ENCODE peak calls at places on chromosome 6, in seven cellular contexts. L is H9, G is mesenchymal stem cell, S is neuronal stem cell, O is IMR-90, R is H1, I is trophoblast cell. A is an unnamed sample.

GRCh38 chr6:88358846-88359245 is 192.7 kb upstream of the CNR1 start:
- DNase-seq in R (no peak), L (no peak), S (no peak), G (no peak), I (peak; percentile 27), O (no peak), A (no peak)

GRCh38 chr6:95249176-95249575 is 328.2 kb upstream of the MANEA start:
- DNase-seq in I (no peak), O (peak; percentile 80), G (peak; percentile 34), R (no peak), S (no peak), L (no peak), A (no peak)

GRCh38 chr6:4941782-4942672 is 61.8 kb downstream of the RPP40 start:
- DNase-seq in R (no peak), G (peak; percentile 95), S (no peak), L (no peak), I (no peak), O (peak; percentile 96), A (peak; percentile 85)

GRCh38 chr6:146670161-146670560 is 71.4 kb downstream of the ADGB start:
- DNase-seq in L (no peak), O (peak; percentile 5), S (no peak), R (no peak), I (no peak), G (peak; percentile 22), A (no peak)

GRCh38 chr6:27100921-27101320 is 146.6 kb upstream of the PRSS16 start:
- DNase-seq in O (no peak), G (no peak), I (no peak), L (no peak), R (no peak), S (no peak), A (no peak)

GRCh38 chr6:170271771-170272314 is 19.0 kb downstream of the DLL1 start:
- DNase-seq in L (no peak), G (no peak), R (no peak), O (no peak), I (no peak), S (no peak), A (no peak)

GRCh38 chr6:101454106-101454676 is 60.7 kb downstream of the GRIK2 start:
- DNase-seq in G (peak; percentile 14), R (no peak), I (no peak), L (no peak), O (peak; percentile 30), S (no peak), A (no peak)

GRCh38 chr6:13120483-13121482 is 207.6 kb downstream of the TBC1D7 start:
- DNase-seq in G (no peak), O (no peak), S (peak; percentile 8), L (no peak), R (no peak), I (no peak), A (peak; percentile 38)

GRCh38 chr6:15549371-15549770 is 113.5 kb downstream of the DTNBP1 start:
- DNase-seq in S (no peak), O (no peak), L (no peak), I (no peak), G (no peak), R (no peak), A (no peak)

GRCh38 chr6:39998126-39998525 is 63.9 kb upstream of the MOCS1 start:
- DNase-seq in L (no peak), R (no peak), G (no peak), O (no peak), S (no peak), I (peak; percentile 55), A (no peak)

GRCh38 chr6:161233986-161234620 is 39.8 kb downstream of the AGPAT4 start:
- DNase-seq in L (no peak), G (peak; percentile 98), I (peak; percentile 95), O (peak; percentile 94), S (no peak), R (no peak), A (peak; percentile 85)

GRCh38 chr6:52566853-52567279 is 10.0 kb downstream of the TRAM2 start:
- DNase-seq in R (no peak), I (peak; percentile 97), L (no peak), S (no peak), O (peak; percentile 99), G (peak; percentile 99), A (peak; percentile 78)

GRCh38 chr6:46926481-46926880 is 4.7 kb upstream of the ADGRF5 start:
- DNase-seq in L (no peak), I (peak; percentile 89), O (peak; percentile 0), S (no peak), G (no peak), R (no peak), A (no peak)

GRCh38 chr6:150759500-150759899 is 106.0 kb upstream of the MTHFD1L start:
- DNase-seq in O (no peak), G (no peak), L (no peak), S (no peak), R (no peak), I (no peak), A (no peak)

GRCh38 chr6:105326216-105326615 is 76.7 kb downstream of the PREP start:
- DNase-seq in L (no peak), G (peak; percentile 61), R (no peak), O (peak; percentile 76), S (no peak), I (no peak), A (no peak)

GRCh38 chr6:83615025-83615999 is 93.6 kb downstream of the SNAP91 start:
- DNase-seq in L (no peak), I (no peak), O (peak; percentile 37), S (peak; percentile 35), G (peak; percentile 47), R (no peak), A (peak; percentile 63)

GRCh38 chr6:13268914-13269532 is 59.3 kb downstream of the TBC1D7 start:
- DNase-seq in G (peak; percentile 58), L (no peak), O (peak; percentile 44), S (no peak), I (peak; percentile 80), R (no peak), A (peak; percentile 86)

GRCh38 chr6:3363296-3364025 is 93.4 kb downstream of the SLC22A23 start:
- DNase-seq in I (no peak), G (no peak), L (no peak), S (no peak), O (no peak), R (no peak), A (no peak)

GRCh38 chr6:1389791-1390070 is 355 bp downstream of the FOXF2 start:
- DNase-seq in R (no peak), I (no peak), O (no peak), L (no peak), S (no peak), G (no peak), A (no peak)
- H3K27ac ChIP-seq in R (no peak overlapping the region), I (no peak overlapping the region), O (no peak overlapping the region), L (no peak overlapping the region), S (no peak overlapping the region), G (no peak overlapping the region), A (no peak overlapping the region)

GRCh38 chr6:7562769-7563168 is 21.3 kb downstream of the DSP start:
- DNase-seq in G (no peak), R (no peak), I (no peak), O (no peak), L (no peak), S (no peak), A (no peak)

GRCh38 chr6:7557652-7558051 is 16.2 kb downstream of the DSP start:
- DNase-seq in S (no peak), O (no peak), R (no peak), I (no peak), L (no peak), G (no peak), A (no peak)

GRCh38 chr6:7561153-7561964 is 19.9 kb downstream of the DSP start:
- DNase-seq in R (no peak), O (peak; percentile 27), S (no peak), G (no peak), L (no peak), I (peak; percentile 94), A (peak; percentile 17)

GRCh38 chr6:7559196-7559595 is 17.7 kb downstream of the DSP start:
- DNase-seq in I (no peak), O (no peak), L (no peak), G (no peak), R (no peak), S (no peak), A (no peak)

DNA sequence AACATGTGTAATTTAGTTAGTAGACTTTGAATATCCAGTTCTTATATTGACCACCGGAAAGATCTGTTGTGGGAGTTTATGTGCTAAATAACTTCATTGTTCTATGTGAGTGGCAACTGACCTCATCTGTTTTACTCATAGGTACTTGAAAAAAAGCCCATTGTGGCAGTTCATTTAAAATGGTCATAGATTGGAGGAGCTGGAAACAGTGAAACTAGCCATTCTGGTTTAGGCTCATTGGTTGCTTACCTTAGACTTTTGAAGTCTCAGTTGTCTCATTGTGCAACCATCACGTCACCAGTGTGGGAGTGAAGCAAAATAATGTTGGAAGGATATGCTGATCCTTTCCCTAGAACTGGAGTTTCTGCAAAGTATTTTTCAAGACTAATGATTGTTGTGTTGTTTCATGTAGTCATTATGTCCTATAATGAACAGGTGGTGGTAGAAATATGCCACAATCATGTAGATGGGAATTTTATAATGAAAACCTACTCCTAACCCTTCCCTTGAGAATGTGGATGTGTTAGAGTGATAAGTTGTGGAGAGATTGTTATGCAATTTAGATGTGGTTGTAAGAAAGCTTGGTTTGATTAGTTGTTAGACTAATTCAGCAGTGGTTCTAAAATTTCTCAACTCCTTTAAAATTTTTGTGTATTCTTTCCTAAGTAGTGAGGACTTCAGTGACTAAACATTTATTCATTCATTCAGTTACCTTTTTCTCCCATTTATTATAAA is 18.3 kb downstream of the DSP start:
- DNase-seq in I (peak; percentile 82), G (no peak), R (no peak), O (no peak), L (no peak), S (no peak), A (no peak)
- H3K79me1 ChIP-seq in I (peaks cover 2% of the 10 kb centered on the region), G (peaks cover 14% of the 10 kb centered on the region), R (no peaks in the 10 kb centered on the region), O (peaks cover 2% of the 10 kb centered on the region), L (no peaks in the 10 kb centered on the region), S (no peaks in the 10 kb centered on the region), A (no peaks in the 10 kb centered on the region)

DNA sequence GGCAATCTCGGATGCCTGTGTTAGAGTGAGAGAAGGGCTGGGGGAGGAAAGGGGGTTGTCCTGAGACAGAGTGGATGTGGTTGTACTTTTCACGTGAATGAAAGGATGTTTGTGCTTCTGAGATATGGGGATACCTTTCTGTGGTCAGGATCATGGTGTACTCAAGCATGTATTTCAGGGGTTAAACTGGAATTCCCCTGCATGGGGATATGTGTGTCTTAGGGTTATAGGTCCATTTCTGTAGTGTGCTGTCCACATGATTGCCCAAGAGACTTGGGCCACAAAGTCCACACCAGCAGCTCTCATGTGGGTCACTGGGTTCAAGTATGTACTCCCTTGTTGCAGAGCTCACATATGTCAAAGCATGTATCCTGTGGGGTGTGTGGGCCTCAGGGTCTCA is 10.5 kb downstream of the SYNGAP1 start:
- DNase-seq in S (no peak), R (no peak), G (peak; percentile 59), I (no peak), O (no peak), L (no peak), A (no peak)
- H3K27ac ChIP-seq in S (peak overlapping the region; percentile 96), R (peak overlapping the region; percentile 98), G (no peak overlapping the region), I (no peak overlapping the region), O (no peak overlapping the region), L (peak overlapping the region; percentile 36), A (peak overlapping the region; percentile 98)

DNA sequence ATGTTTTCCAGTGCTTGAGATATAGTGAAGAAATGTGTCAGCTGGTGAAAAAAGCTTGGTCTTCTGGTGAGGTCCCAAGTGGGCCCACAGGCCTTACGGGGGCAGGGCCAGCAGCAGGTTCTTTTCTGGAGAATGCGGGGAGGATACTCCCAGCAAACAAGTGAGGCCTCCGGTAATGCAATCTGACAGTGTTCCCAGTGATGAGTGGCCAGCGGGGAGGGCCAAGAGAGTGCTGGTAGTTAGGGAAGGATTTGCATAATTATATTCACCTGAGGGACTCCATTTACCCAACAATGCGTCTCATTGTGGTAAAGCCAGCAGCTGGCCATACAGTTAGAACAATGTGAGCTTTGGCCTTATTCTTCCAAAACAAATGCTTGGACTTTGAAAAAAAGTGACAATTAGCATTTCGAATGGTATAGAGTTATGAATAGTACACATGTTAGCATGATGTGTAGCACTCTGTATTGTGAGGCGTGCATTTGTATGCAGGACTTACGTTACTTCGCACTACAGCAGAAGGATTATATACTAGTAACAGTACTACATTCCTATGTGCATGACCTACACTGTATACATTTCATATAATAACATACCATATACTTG is 69.7 kb downstream of the MYB start:
- DNase-seq in R (peak; percentile 51), S (peak; percentile 49), O (no peak), I (no peak), G (no peak), L (peak; percentile 75), A (peak; percentile 33)
- H3K79me1 ChIP-seq in R (no peaks in the 10 kb centered on the region), S (no peaks in the 10 kb centered on the region), O (no peaks in the 10 kb centered on the region), I (no peaks in the 10 kb centered on the region), G (no peaks in the 10 kb centered on the region), L (no peaks in the 10 kb centered on the region), A (no peaks in the 10 kb centered on the region)

A was measured in mesendoderm.